ENCODE peak calls at places on chromosome 18, in ten cellular contexts. O is astrocyte of the spinal cord; B is CD4-positive, alpha-beta T cell; J is uterus; M is Calu3; R is neural crest cell; H is AG09319; L is cardiac muscle cell; A is fibroblast of villous mesenchyme; Y is progenitor cell of endocrine pancreas. E is an unnamed sample.

GRCh38 chr18:22543764-22544163 is 126.0 kb upstream of the CTAGE1 start:
- DNase-seq in O (no peak), B (no peak), J (peak), M (no peak), R (no peak), H (no peak), L (peak), A (peak), Y (no peak), E (no peak)

GRCh38 chr18:35144628-35145027 is 96.2 kb upstream of the ZNF397 start:
- DNase-seq in O (no peak), B (no peak), J (peak), M (no peak), R (no peak), H (no peak), L (no peak), A (no peak), Y (no peak), E (no peak)

GRCh38 chr18:69757733-69758132 is 189.9 kb downstream of the CD226 start:
- DNase-seq in O (peak), B (no peak), J (no peak), M (no peak), R (no peak), H (no peak), L (peak), A (no peak), Y (no peak), E (no peak)

GRCh38 chr18:54675076-54675475 is 84.0 kb downstream of the DYNAP start:
- DNase-seq in O (no peak), B (no peak), J (no peak), M (no peak), R (no peak), H (no peak), L (no peak), A (no peak), Y (no peak), E (no peak)

GRCh38 chr18:8990276-8991031 is 112.0 kb upstream of the NDUFV2 start:
- DNase-seq in O (peak), B (no peak), J (no peak), M (no peak), R (no peak), H (peak), L (no peak), A (no peak), Y (no peak), E (no peak)

GRCh38 chr18:58639237-58639636 is 10.3 kb upstream of the ALPK2 start:
- DNase-seq in O (no peak), B (no peak), J (no peak), M (no peak), R (no peak), H (no peak), L (no peak), A (no peak), Y (no peak), E (no peak)

GRCh38 chr18:30766053-30766452 is 276.5 kb downstream of the DSC3 start:
- DNase-seq in O (no peak), B (no peak), J (no peak), M (no peak), R (no peak), H (no peak), L (no peak), A (no peak), Y (no peak), E (no peak)

GRCh38 chr18:34549367-34549766 is 160.7 kb upstream of the DTNA start:
- DNase-seq in O (no peak), B (no peak), J (no peak), M (no peak), R (no peak), H (no peak), L (no peak), A (no peak), Y (no peak), E (no peak)

DNA sequence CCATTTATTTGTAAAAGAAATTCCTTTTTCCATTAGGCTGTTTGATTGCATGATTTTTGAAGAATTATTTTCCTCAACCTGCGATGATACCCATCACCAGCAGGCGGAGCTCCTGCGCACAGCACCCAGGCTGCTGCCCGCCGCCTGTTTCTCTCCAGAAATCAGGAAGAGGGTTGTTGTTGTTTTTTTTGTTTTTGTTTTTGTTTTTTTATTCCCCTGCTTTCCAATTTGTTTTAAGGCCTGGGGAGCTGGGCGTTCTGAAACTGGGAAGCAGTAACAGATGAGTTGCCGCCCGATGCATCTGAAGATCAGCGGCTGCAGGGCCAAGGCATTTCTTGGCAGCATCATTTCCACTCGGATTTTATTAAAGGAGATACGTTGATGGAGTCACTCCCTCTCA is 132.1 kb downstream of the MBP start:
- DNase-seq in O (peak), B (peak), J (peak), M (peak), R (peak), H (no peak), L (peak), A (peak), Y (no peak), E (no peak)
- TF ChIP-seq CTCF in O (peak), B (peak), J (peak), M (peak), R (peak), H (no peak), L (peak), A (peak), Y (peak), E (peak)

GRCh38 chr18:79496237-79496977 is 100.7 kb downstream of the NFATC1 start:
- DNase-seq in O (no peak), B (no peak), J (peak), M (no peak), R (no peak), H (no peak), L (peak), A (no peak), Y (no peak), E (no peak)

GRCh38 chr18:79496978-79497637 is 101.4 kb downstream of the NFATC1 start:
- DNase-seq in O (peak), B (no peak), J (peak), M (no peak), R (no peak), H (no peak), L (peak), A (peak), Y (no peak), E (no peak)

GRCh38 chr18:79497638-79498081 is 101.9 kb downstream of the NFATC1 start:
- DNase-seq in O (no peak), B (no peak), J (no peak), M (no peak), R (no peak), H (no peak), L (peak), A (peak), Y (no peak), E (no peak)

GRCh38 chr18:79501006-79501405 is 105.3 kb downstream of the NFATC1 start:
- DNase-seq in O (no peak), B (no peak), J (no peak), M (no peak), R (no peak), H (no peak), L (no peak), A (no peak), Y (no peak), E (no peak)

GRCh38 chr18:79498662-79499061 is 102.9 kb downstream of the NFATC1 start:
- DNase-seq in O (no peak), B (no peak), J (no peak), M (no peak), R (no peak), H (no peak), L (no peak), A (no peak), Y (no peak), E (no peak)
- TF ChIP-seq CTCF in O (no peak), B (no peak), J (no peak), M (no peak), R (no peak), H (no peak), L (no peak), A (no peak), Y (no peak), E (no peak)

DNA sequence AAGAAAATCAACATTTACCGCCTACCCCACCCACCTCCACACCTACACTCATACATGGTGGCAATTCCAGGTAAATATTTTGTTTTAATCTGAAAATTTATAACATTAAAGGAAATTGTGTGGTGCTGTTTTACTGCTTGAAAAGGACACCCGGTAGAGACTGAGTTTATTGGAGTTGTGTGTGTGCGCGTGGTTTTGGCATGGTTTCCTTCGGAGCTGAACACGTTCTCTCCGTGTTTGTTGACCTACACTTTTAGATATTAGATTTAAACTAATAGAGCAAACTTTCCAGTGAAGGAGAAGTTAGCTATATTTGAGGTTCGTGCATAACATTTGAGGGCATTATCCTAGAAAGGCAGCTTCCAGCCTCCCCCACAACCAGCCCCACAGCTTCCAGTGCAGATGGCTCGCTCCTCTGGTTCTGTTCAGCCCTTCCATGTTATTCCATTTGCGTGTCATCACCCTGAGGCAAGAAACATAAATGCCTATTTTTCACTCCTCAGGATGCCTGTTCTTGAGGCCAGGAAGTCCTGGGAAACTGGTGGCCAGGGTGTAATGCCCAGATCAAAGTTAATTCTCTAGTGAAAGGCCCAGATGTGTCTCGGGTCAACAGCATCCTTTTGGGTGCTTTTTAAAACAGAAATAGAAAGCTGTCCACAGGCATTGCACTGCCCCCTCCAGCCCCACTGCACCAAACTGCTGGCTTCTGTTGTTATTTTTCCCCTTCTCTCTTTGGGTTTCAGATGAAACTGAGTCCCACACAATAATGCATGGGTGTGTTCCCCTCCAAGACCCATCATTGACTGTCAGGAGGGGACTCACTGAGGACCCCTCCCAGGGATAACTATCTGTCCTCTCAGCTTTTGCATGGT is 190.2 kb downstream of the SETBP1 start:
- DNase-seq in O (no peak), B (no peak), J (no peak), M (no peak), R (no peak), H (no peak), L (no peak), A (peak), Y (no peak), E (no peak)
- TF ChIP-seq CTCF in O (no peak), B (no peak), J (no peak), M (no peak), R (no peak), H (no peak), L (no peak), A (no peak), Y (no peak), E (no peak)

GRCh38 chr18:80136679-80137078 is 27.6 kb downstream of the ADNP2 start:
- DNase-seq in O (no peak), B (no peak), J (no peak), M (no peak), R (no peak), H (no peak), L (no peak), A (no peak), Y (no peak), E (no peak)
- TF ChIP-seq CTCF in O (no peak), B (no peak), J (no peak), M (no peak), R (no peak), H (no peak), L (no peak), A (no peak), Y (no peak), E (no peak)

DNA sequence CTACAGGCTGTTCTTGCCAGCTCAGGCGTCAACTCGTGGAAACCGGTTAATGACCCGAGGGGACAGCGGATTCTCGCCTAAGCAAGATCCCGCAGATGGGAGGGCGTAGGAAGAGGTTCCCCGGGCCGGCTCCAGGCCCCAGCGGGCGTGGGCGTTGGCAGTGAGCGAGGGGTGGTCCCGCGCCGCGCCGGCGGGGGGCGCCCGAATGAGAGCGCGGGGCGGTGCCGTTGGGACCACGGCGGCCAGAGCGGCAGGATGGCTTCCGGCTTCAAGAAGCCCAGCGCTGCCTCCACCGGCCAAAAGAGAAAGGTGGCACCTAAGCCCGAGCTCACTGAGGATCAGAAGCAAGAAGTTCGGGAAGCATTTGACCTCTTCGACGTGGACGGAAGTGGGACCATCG is at the start of gene CETN1:
- DNase-seq in O (no peak), B (no peak), J (no peak), M (no peak), R (no peak), H (no peak), L (no peak), A (no peak), Y (no peak), E (no peak)
- TF ChIP-seq CTCF in O (no peak), B (no peak), J (no peak), M (no peak), R (no peak), H (no peak), L (no peak), A (no peak), Y (no peak), E (no peak)

DNA sequence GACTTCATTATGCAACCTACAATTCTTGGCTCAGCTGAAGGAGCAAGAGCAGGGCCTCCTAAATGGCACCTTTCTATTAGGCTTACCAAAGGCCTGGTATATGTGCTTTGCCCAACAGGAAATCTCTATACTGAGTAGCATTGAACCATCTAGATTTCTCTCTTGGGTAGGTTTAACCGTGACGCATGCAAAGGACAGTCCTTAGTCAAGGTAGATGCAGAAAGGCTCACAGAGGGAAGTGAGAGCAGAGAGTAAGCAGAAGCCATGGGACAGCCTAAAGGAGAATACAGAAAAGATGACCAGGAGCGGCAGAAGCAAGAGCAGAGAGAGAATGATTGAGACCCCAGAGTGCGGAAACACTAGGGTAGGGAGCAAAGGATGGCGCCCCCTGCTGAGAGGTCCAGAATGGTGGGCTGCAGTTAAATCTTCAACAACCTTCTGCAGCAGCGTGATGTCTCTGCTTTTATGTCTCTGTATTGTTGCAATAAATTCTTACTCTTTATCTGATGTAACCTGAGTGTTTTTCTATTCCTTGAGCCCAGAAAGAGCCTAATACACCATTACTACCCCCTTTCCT is 4.7 kb upstream of the OSBPL1A start:
- DNase-seq in O (no peak), B (no peak), J (no peak), M (no peak), R (peak), H (no peak), L (no peak), A (no peak), Y (no peak), E (no peak)
- TF ChIP-seq CTCF in O (peak), B (no peak), J (no peak), M (peak), R (peak), H (peak), L (no peak), A (peak), Y (no peak), E (no peak)

GRCh38 chr18:3870914-3871313 is 420.9 kb downstream of the TGIF1 start:
- DNase-seq in O (no peak), B (no peak), J (no peak), M (no peak), R (no peak), H (no peak), L (no peak), A (no peak), Y (no peak), E (no peak)

GRCh38 chr18:3867768-3868445 is 417.9 kb downstream of the TGIF1 start:
- DNase-seq in O (peak), B (no peak), J (no peak), M (no peak), R (no peak), H (no peak), L (peak), A (peak), Y (no peak), E (no peak)

GRCh38 chr18:3871687-3872086 is 421.7 kb downstream of the TGIF1 start:
- DNase-seq in O (no peak), B (no peak), J (no peak), M (no peak), R (no peak), H (no peak), L (no peak), A (no peak), Y (no peak), E (no peak)

GRCh38 chr18:3867252-3867651 is 417.3 kb downstream of the TGIF1 start:
- DNase-seq in O (no peak), B (no peak), J (no peak), M (no peak), R (no peak), H (no peak), L (no peak), A (no peak), Y (no peak), E (no peak)

GRCh38 chr18:3869848-3870247 is 419.9 kb downstream of the TGIF1 start:
- DNase-seq in O (peak), B (no peak), J (no peak), M (peak), R (no peak), H (peak), L (peak), A (peak), Y (no peak), E (no peak)
- TF ChIP-seq CTCF in O (peak), B (no peak), J (peak), M (peak), R (peak), H (peak), L (peak), A (peak), Y (peak), E (no peak)

GRCh38 chr18:74654637-74655036 is 57.0 kb downstream of the ZNF407 start:
- DNase-seq in O (peak), B (no peak), J (no peak), M (no peak), R (no peak), H (no peak), L (peak), A (no peak), Y (no peak), E (no peak)
- TF ChIP-seq CTCF in O (no peak), B (no peak), J (no peak), M (no peak), R (peak), H (peak), L (peak), A (no peak), Y (peak), E (no peak)

E was measured in coronary artery.